ENCODE peak calls at places on chromosomes 2 and 18, in eight cellular contexts. F is HepG2, W is H9, X is DND-41, V is keratinocyte, K is mesenchymal stem cell, L is SK-N-SH, Q is fibroblast of lung. B is an unnamed sample.

GRCh38 chr2:217798743-217799552 is 203.8 kb downstream of the TNS1 start:
- DNase-seq in F (no peak), W (peak; percentile 12), X (no peak), V (no peak), K (no peak), L (no peak), Q (no peak), B (no peak)

GRCh38 chr2:216546646-216547403 is 48.2 kb downstream of the RPL37A start:
- DNase-seq in F (no peak), W (no peak), X (no peak), V (no peak), K (no peak), L (no peak), Q (no peak), B (no peak)

GRCh38 chr2:239396881-239397681 is 3.7 kb downstream of the HDAC4 start:
- DNase-seq in F (no peak), W (no peak), X (peak; percentile 74), V (no peak), K (no peak), L (no peak), Q (no peak), B (no peak)

GRCh38 chr2:140791802-140792201 is 1339.0 kb downstream of the LRP1B start:
- DNase-seq in F (no peak), W (no peak), X (no peak), V (no peak), K (no peak), L (no peak), Q (no peak), B (no peak)

GRCh38 chr2:136434251-136434715 is 316.3 kb upstream of the CXCR4 start:
- DNase-seq in F (peak; percentile 30), W (no peak), X (no peak), V (no peak), K (no peak), L (no peak), Q (no peak), B (no peak)

GRCh38 chr2:9638532-9638931 is 7.7 kb upstream of the YWHAQ start:
- DNase-seq in F (peak; percentile 62), W (no peak), X (no peak), V (no peak), K (peak; percentile 97), L (peak; percentile 60), Q (peak; percentile 97), B (peak; percentile 79)

GRCh38 chr18:2087877-2088673 is 483.2 kb downstream of the METTL4 start:
- DNase-seq in F (no peak), W (no peak), X (no peak), V (no peak), K (peak; percentile 18), L (no peak), Q (no peak), B (no peak)

GRCh38 chr2:237590272-237591020 is at the start of gene RAB17:
- DNase-seq in F (peak; percentile 90), W (peak; percentile 87), X (no peak), V (no peak), K (peak; percentile 44), L (no peak), Q (peak; percentile 28), B (no peak)

GRCh38 chr18:78875268-78875997 is 104.2 kb upstream of the SALL3 start:
- DNase-seq in F (peak; percentile 8), W (peak; percentile 64), X (peak; percentile 43), V (no peak), K (no peak), L (peak; percentile 38), Q (no peak), B (no peak)

GRCh38 chr2:239433777-239434396 is 33.1 kb upstream of the HDAC4 start:
- DNase-seq in F (no peak), W (no peak), X (no peak), V (no peak), K (no peak), L (no peak), Q (peak; percentile 75), B (peak; percentile 7)

GRCh38 chr2:224357098-224357901 is 44.6 kb downstream of the FAM124B start:
- DNase-seq in F (peak; percentile 58), W (peak; percentile 43), X (peak; percentile 52), V (peak; percentile 15), K (peak; percentile 69), L (peak; percentile 68), Q (peak; percentile 73), B (peak; percentile 82)

GRCh38 chr2:25552343-25552742 is 121.0 kb downstream of the DTNB start:
- DNase-seq in F (no peak), W (no peak), X (no peak), V (no peak), K (no peak), L (no peak), Q (no peak), B (no peak)

GRCh38 chr2:25559148-25559547 is 114.2 kb downstream of the DTNB start:
- DNase-seq in F (no peak), W (no peak), X (no peak), V (no peak), K (no peak), L (no peak), Q (no peak), B (no peak)

GRCh38 chr2:25561136-25561850 is 112.1 kb downstream of the DTNB start:
- DNase-seq in F (no peak), W (peak; percentile 38), X (no peak), V (no peak), K (no peak), L (no peak), Q (no peak), B (no peak)

GRCh38 chr2:25558262-25558661 is 115.1 kb downstream of the DTNB start:
- DNase-seq in F (no peak), W (no peak), X (peak; percentile 69), V (no peak), K (peak; percentile 81), L (no peak), Q (peak; percentile 22), B (peak; percentile 79)

DNA sequence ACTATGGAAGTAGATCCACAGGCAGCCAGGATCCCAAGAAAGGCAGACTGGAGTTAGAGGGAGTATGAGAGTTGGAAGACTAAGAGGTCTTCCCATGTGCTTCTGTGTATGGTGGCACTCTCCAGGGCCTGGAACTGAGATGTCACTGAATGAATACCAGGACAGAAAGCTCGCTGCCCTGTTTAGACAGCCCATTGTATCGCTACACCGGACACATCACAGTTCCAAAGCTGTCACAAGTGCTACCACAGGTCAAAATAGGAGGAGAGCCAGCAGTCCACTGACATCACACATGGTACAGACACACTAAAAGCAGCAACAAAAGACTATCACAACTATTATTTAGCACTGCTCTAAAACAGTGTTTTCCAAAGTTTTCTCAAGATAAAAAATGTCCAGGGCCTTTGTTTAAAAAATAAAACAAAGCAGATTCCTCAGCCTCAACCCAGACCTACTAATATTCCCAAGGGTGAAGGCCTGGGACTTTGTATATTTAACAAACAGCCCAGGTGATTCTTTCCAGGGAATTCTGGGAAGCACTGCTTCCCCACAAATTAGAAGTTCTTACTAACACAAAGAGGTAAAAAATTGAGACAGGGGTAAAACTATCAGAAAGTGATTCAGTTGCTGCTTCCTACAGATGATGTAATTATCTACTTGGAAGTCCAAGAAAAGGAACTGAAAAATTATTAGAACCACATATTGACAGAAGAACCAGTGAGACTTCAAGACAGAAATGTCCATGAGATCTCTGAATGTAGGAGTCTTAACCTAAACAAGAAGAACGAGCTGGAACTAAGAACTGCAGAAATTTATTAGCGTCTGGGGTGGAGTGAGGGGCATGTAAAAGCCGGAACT is 116.0 kb downstream of the DTNB start:
- DNase-seq in F (no peak), W (no peak), X (no peak), V (no peak), K (no peak), L (no peak), Q (no peak), B (no peak)
- H3K4me2 ChIP-seq in F (no peak overlapping the region), W (no peak overlapping the region), X (no peak overlapping the region), V (no peak overlapping the region), K (no peak overlapping the region), L (peak overlapping the region; percentile 4), Q (no peak overlapping the region), B (no peak overlapping the region)

DNA sequence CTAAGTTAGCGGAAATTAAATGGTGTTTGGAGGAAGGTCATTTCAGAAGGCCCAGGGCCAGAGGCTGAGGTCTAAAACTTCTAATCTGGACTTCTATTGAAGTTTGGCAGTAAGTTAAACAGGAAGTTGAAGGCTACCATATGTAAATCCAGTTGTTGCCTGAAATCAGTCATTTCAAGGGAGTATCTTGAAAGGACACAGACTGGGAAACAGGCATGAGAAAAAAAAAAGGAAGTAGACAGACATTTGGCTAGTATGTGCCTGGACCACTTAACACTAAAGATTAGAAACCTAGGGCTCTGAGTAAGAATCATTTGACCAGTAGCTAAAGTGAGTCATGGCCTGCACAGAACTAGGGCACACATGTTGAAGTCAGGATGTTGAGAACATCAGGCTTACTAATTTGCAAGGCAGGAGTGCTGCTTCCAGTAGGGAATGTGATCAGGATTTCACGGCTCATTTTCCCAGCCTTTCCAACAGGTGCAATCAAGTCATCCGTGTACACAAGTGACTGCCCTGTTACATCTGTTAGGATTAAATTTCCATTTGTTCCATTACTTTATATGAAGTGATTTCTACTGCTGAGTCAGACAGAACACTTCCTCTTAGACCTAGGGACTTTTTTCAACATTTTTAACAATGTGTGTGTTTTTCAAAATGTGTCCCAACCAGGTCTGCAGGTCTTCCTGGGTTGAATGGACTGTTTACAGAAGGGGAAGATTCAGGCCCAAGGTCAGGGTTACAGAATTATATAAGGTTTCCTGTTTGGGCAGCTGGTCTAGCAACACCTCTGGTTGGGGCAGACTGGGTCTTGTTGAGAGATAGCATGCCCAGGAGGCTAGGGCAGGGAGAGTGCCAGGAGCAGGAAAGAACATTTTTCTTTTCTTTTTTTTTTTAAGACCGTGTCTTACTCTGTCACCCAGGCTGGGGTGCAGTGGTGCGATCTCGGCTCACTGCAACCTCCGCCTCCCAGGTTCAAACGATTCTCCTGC is 145.6 kb downstream of the TGIF1 start:
- DNase-seq in F (peak; percentile 92), W (no peak), X (no peak), V (peak; percentile 80), K (peak; percentile 99), L (no peak), Q (peak; percentile 97), B (peak; percentile 98)
- H3K9ac ChIP-seq in F (peak overlapping the region; percentile 96), W (peak overlapping the region; percentile 20), X (peak overlapping the region; percentile 63), V (peak overlapping the region; percentile 94), K (peak overlapping the region; percentile 97), L (peak overlapping the region; percentile 92), Q (peak overlapping the region; percentile 89), B (peak overlapping the region; percentile 100)

GRCh38 chr2:46335966-46336436 is 38.8 kb downstream of the EPAS1 start:
- DNase-seq in F (no peak), W (no peak), X (no peak), V (no peak), K (no peak), L (no peak), Q (no peak), B (no peak)
- H3K4me2 ChIP-seq in F (peak overlapping the region; percentile 56), W (peak overlapping the region; percentile 30), X (no peak overlapping the region), V (no peak overlapping the region), K (no peak overlapping the region), L (peak overlapping the region; percentile 79), Q (peak overlapping the region; percentile 89), B (peak overlapping the region; percentile 63)

DNA sequence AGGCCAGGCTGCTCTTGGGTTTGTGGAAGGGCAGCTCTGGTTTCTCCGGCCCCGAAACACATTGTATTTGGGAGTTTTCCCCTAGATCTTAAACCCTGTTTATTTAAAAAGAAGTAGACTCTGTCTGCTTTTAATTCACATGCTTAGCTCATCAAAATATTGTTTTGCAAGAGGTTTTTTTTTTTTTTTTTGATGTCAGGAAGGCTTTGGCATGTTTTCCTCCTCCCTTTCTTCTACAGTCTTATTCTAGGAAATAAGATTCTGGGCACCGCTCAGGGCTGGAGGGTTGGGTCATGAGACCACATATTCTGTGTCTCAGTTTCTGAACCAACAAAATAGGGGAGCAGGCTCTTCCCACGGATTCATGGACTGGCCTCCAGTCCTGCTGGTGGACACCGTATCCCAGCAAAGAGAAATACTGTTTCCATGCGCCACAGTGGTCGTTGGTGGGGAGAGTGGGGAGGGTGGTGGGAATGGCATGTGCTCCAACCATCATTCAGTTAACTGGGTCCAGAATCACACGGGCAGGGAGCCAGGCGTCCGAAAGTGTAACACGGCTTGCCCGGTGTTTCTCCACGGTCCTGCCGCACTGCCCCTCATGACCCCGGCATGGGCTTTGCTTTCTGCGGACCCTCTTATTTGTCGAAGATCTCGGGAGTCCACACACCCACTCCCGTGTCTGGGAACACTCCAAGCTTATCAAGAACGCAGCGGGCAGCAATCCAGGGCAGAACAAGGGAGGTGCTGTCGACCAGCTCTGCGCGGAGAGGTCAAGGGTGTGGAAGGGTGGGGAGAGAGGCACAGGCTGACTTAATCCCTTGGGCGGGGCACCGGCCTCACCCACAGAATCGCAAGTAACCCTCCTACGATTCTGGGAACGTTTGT is 176.7 kb downstream of the GLI2 start:
- DNase-seq in F (no peak), W (no peak), X (no peak), V (no peak), K (no peak), L (no peak), Q (peak; percentile 91), B (no peak)
- H3K9ac ChIP-seq in F (no peak overlapping the region), W (no peak overlapping the region), X (no peak overlapping the region), V (no peak overlapping the region), K (peak overlapping the region; percentile 70), L (no peak overlapping the region), Q (peak overlapping the region; percentile 25), B (no peak overlapping the region)

B was measured in endothelial cell of umbilical vein.